ENCODE peak calls at places on chromosomes 5 and 9, in five cellular contexts. G is Caco-2, B is WTC11, E is pancreas, N is neural crest cell. L is an unnamed sample.
A peak's percentile ranks its signal among the peaks of the same experiment; 100 is the strongest.

GRCh38 chr5:150562832-150563231 is 54.9 kb downstream of the NDST1 start:
- DNase-seq in E (no peak), N (peak; percentile 24), G (no peak), B (peak; percentile 39), L (peak; percentile 37)

GRCh38 chr5:139690385-139691274 is 42.5 kb downstream of the CXXC5 start:
- DNase-seq in G (no peak), N (no peak), E (peak; percentile 71), B (no peak), L (peak; percentile 93)

GRCh38 chr9:106772523-106773290 is 90.3 kb upstream of the ZNF462 start:
- DNase-seq in G (no peak), B (no peak), N (no peak), E (no peak), L (no peak)

GRCh38 chr9:9670454-9670853 is 942.3 kb downstream of the PTPRD start:
- DNase-seq in B (no peak), N (no peak), G (no peak), E (no peak), L (no peak)

GRCh38 chr5:167754501-167754941 is 536.9 kb upstream of the WWC1 start:
- DNase-seq in G (no peak), N (no peak), E (no peak), B (no peak), L (no peak)

GRCh38 chr5:79595086-79595485 is 17.2 kb upstream of the TENT2 start:
- DNase-seq in B (no peak), G (no peak), N (no peak), E (no peak), L (no peak)

GRCh38 chr9:134381671-134382505 is 55.6 kb downstream of the RXRA start:
- DNase-seq in N (no peak), B (no peak), G (no peak), E (no peak), L (peak; percentile 24)

GRCh38 chr5:39714036-39714698 is 289.4 kb upstream of the DAB2 start:
- DNase-seq in E (no peak), G (peak; percentile 43), B (peak; percentile 21), N (peak; percentile 23), L (peak; percentile 42)

GRCh38 chr5:176513788-176514187 is 23.4 kb downstream of the RNF44 start:
- DNase-seq in G (no peak), B (no peak), N (no peak), E (no peak), L (no peak)

GRCh38 chr9:114364123-114364522 is 23.7 kb downstream of the AKNA start:
- DNase-seq in B (no peak), G (no peak), E (no peak), N (no peak), L (no peak)

GRCh38 chr5:147658293-147658932 is 124.1 kb downstream of the JAKMIP2 start:
- DNase-seq in E (no peak), N (no peak), B (no peak), G (no peak), L (peak; percentile 90)

GRCh38 chr5:94304146-94304545 is 314.3 kb downstream of the KIAA0825 start:
- DNase-seq in N (no peak), B (no peak), G (no peak), E (no peak), L (no peak)

GRCh38 chr5:35232124-35232523 is 1.8 kb upstream of the PRLR start:
- DNase-seq in B (no peak), G (no peak), E (no peak), N (no peak), L (no peak)
- TF ChIP-seq CTCF in B (no peak), G (no peak), E (no peak), N (no peak), L (no peak)

GRCh38 chr9:131048820-131049219 is 39.8 kb downstream of the LAMC3 start:
- DNase-seq in G (no peak), B (no peak), E (no peak), N (no peak), L (no peak)

GRCh38 chr9:131048332-131048731 is 39.4 kb downstream of the LAMC3 start:
- DNase-seq in B (no peak), G (no peak), E (no peak), N (no peak), L (no peak)

GRCh38 chr9:131049829-131050715 is 41.1 kb downstream of the LAMC3 start:
- DNase-seq in B (no peak), G (no peak), E (no peak), N (no peak), L (no peak)

GRCh38 chr9:131051592-131052517 is 42.9 kb downstream of the LAMC3 start:
- DNase-seq in E (no peak), G (no peak), B (no peak), N (no peak), L (no peak)

DNA sequence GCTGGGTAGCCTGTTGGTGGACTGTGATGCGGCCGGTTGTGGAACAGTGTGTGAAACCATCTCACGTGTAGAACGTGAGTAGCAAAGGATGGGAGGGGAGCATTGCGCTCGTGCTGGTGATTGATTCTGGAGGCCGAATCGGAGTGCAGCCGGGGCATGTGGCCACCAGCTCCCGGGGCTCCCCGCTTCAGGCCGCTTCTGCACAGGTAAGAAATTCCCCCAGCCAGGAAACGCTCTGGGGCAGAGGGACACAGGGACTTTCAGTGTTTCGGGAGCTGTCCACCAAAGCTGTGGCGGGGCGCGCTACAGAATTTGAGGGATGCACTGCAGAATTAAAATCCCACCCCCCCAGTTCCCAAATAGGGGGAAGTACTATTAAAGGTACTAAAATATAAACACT is 41.9 kb downstream of the LAMC3 start:
- DNase-seq in G (no peak), N (no peak), E (no peak), B (no peak), L (no peak)
- TF ChIP-seq CTCF in G (no peak), N (no peak), E (no peak), B (no peak), L (no peak)

GRCh38 chr9:404229-404628 is 189.6 kb downstream of the DOCK8 start:
- DNase-seq in G (no peak), B (no peak), N (no peak), E (no peak), L (no peak)

DNA sequence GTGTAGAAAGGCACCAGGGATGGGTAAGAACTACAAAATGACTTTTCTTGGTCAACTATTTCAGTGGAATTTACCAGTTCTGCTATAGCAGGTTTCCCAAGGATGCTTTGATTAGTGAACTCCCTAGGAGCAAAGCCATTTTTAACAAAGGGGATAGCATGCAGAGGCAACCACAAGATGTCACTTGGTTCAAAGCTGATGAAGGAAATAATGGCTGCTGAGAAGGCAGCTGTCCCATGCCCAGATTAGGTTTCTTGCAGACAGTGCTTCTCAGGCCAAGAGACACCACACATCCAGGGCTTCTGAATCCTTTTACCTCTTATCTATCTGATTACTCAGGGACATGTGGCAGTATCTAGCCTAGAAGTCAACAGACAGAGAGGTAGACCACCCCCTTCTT is 192.6 kb downstream of the DOCK8 start:
- DNase-seq in G (no peak), B (no peak), E (no peak), N (no peak), L (peak; percentile 47)
- TF ChIP-seq CTCF in G (no peak), B (no peak), E (no peak), N (no peak), L (peak; percentile 40)

GRCh38 chr5:67496051-67496450 is 299.5 kb upstream of the CD180 start:
- DNase-seq in B (no peak), E (no peak), N (no peak), G (no peak), L (no peak)

GRCh38 chr5:67495072-67495471 is 298.5 kb upstream of the CD180 start:
- DNase-seq in N (no peak), G (no peak), E (no peak), B (no peak), L (no peak)

GRCh38 chr5:67494186-67494842 is 297.7 kb upstream of the CD180 start:
- DNase-seq in N (no peak), G (no peak), E (no peak), B (no peak), L (no peak)

GRCh38 chr5:67490543-67491321 is 294.1 kb upstream of the CD180 start:
- DNase-seq in B (no peak), N (no peak), E (no peak), G (no peak), L (no peak)

GRCh38 chr5:67493676-67494075 is 297.1 kb upstream of the CD180 start:
- DNase-seq in E (no peak), N (no peak), B (peak; percentile 32), G (peak; percentile 64), L (peak; percentile 62)
- TF ChIP-seq CTCF in E (no peak), N (peak; percentile 25), B (no peak), G (peak; percentile 23), L (peak; percentile 68)

DNA sequence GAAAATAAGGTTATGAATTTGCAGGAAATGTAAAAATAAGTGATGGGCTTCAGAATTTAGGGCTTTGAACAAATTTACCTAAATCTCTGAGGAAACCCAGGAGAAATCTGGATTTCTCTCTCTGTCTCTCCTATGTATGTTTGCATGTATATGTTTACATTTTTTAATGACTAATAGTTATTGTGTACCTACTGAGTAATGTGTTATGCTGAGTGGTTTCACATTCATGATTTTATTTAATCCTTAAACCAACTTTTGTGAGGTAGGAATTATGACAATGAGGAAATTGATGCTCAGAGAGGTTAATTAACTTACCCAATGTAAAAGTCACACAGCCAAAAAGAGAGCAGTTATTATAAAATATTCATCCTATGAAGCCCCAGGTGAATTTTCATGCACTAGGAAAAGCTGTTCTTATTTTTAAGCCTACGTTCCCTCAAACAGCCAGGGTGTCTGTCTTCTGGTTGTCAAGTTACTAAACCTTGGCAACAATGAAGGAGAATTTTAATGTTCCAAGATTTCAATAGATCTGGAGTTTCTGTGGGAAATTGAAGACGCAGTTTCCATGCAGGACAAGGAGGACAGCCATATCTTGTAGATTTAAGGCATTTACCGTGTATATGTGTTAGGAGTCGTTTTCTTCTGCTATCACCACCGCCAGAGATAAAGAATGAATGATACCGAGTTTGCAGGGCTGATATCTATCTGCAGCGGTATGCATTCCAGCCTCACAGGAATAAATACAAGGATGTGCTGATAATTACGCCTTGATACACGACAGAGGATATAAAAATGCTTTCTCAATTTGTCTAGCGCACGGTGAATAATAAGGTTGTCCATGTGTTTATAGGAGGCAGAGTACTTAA is 484.8 kb downstream of the ZSWIM6 start:
- DNase-seq in N (no peak), B (no peak), E (no peak), G (no peak), L (no peak)
- TF ChIP-seq CTCF in N (no peak), B (no peak), E (no peak), G (no peak), L (no peak)

DNA sequence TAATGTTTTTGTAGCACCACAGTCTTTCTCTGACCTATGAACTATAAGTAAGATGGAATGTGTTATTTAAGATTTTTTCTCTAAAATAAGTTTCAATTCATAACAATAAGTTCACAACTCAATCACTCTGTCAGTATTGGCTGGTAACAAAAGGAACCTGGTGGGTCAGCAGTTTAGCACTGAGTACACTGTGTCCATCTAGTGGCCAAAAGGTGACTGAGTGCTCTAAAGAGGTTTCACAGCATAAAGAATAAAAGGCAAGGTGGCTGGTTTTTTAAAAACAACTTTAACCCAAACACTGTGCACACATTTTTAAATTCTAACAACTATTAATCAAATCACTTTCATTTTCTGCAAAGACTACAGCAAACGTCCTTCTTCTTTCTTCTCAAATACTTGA is 443.3 kb downstream of the PDE4D start:
- DNase-seq in B (no peak), E (no peak), N (no peak), G (no peak), L (no peak)
- TF ChIP-seq CTCF in B (no peak), E (no peak), N (peak; percentile 31), G (no peak), L (peak; percentile 47)

L was measured in WERI-Rb-1.